ENCODE peak calls at places on chromosomes 4 and X, in seven cellular contexts. X is activated CD4-positive, alpha-beta T cell treated with anti-CD3 and anti-CD28 coated beads, Interleukin-2, amount 50 U/mL, for 4 hours; E is HT1080; F is epithelial cell of prostate; H is type B pancreatic cell; C is activated T-cell treated with anti-CD3 and anti-CD28 coated beads for 1 hour; K is transverse colon. V is an unnamed sample.

GRCh38 chr4:143399113-143399949 is 62.7 kb downstream of the GAB1 start:
- DNase-seq in X (no peak), E (peak), F (no peak), H (no peak), C (no peak), K (no peak), V (peak)

GRCh38 chr4:53617101-53617680 is 25.9 kb upstream of the LNX1 start:
- DNase-seq in X (no peak), E (no peak), F (no peak), H (no peak), C (no peak), K (no peak), V (no peak)

GRCh38 chrX:6498324-6498723 is 36.6 kb downstream of the VCX3A start:
- DNase-seq in X (no peak), E (no peak), F (no peak), H (no peak), C (no peak), K (no peak), V (no peak)

GRCh38 chr4:127047930-127048329 is 584.8 kb upstream of the INTU start:
- DNase-seq in X (no peak), E (no peak), F (no peak), H (no peak), C (no peak), K (no peak), V (no peak)

GRCh38 chr4:2333356-2333841 is 71.5 kb upstream of the MXD4 start:
- DNase-seq in X (no peak), E (no peak), F (no peak), H (no peak), C (no peak), K (peak), V (peak)

GRCh38 chr4:39278476-39278875 is 87.7 kb downstream of the RFC1 start:
- DNase-seq in X (no peak), E (no peak), F (no peak), H (no peak), C (no peak), K (no peak), V (no peak)

GRCh38 chrX:68113837-68114572 is 319.3 kb downstream of the OPHN1 start:
- DNase-seq in X (no peak), E (no peak), F (no peak), H (no peak), C (no peak), K (no peak), V (no peak)

GRCh38 chrX:10608099-10608498 is 12.3 kb downstream of the MID1 start:
- DNase-seq in X (no peak), E (no peak), F (no peak), H (no peak), C (no peak), K (peak), V (no peak)

GRCh38 chrX:50211510-50211909 is 6.9 kb downstream of the CCNB3 start:
- DNase-seq in X (no peak), E (peak), F (no peak), H (no peak), C (no peak), K (no peak), V (peak)

GRCh38 chr4:949656-950055 is 17.4 kb downstream of the TMEM175 start:
- DNase-seq in X (no peak), E (no peak), F (no peak), H (no peak), C (no peak), K (no peak), V (no peak)

GRCh38 chrX:149819371-149819770 is 37.6 kb downstream of the MAGEA9 start:
- DNase-seq in X (no peak), E (no peak), F (no peak), H (no peak), C (no peak), K (no peak), V (no peak)

GRCh38 chrX:136205882-136206281 is 45.3 kb downstream of the MAP7D3 start:
- DNase-seq in X (no peak), E (no peak), F (no peak), H (no peak), C (no peak), K (no peak), V (no peak)

GRCh38 chr4:73609688-73610087 is 10.5 kb downstream of the RASSF6 start:
- DNase-seq in X (no peak), E (peak), F (no peak), H (no peak), C (no peak), K (no peak), V (no peak)

GRCh38 chr4:94332983-94333590 is 9.5 kb downstream of the HPGDS start:
- DNase-seq in X (no peak), E (no peak), F (no peak), H (no peak), C (no peak), K (no peak), V (no peak)

GRCh38 chr4:168374772-168375523 is 56.4 kb upstream of the DDX60 start:
- DNase-seq in X (no peak), E (no peak), F (no peak), H (no peak), C (no peak), K (no peak), V (no peak)

GRCh38 chr4:39544580-39545315 is 17.5 kb upstream of the UGDH start:
- DNase-seq in X (no peak), E (no peak), F (no peak), H (no peak), C (no peak), K (no peak), V (no peak)

GRCh38 chrX:132757066-132757623 is 201.3 kb downstream of the HS6ST2 start:
- DNase-seq in X (no peak), E (no peak), F (no peak), H (no peak), C (no peak), K (no peak), V (no peak)

GRCh38 chr4:141054446-141054845 is 78.8 kb downstream of the RNF150 start:
- DNase-seq in X (no peak), E (no peak), F (no peak), H (no peak), C (no peak), K (no peak), V (no peak)

GRCh38 chr4:61786226-61786625 is 586.1 kb downstream of the ADGRL3 start:
- DNase-seq in X (no peak), E (no peak), F (no peak), H (no peak), C (no peak), K (no peak), V (no peak)

V was measured in D341Med.